ENCODE peak calls at places on chromosomes 16 and 17, in ten cellular contexts. R, G, U, D, T, Z, B, F, Q and X are unnamed samples.
A peak's percentile ranks its signal among the peaks of the same experiment; 100 is the strongest.

GRCh38 chr16:49484936-49485335 is 111.3 kb downstream of the C16orf78 start:
- DNase-seq in R (no peak), G (no peak), U (no peak), D (no peak), T (no peak), Z (no peak), B (no peak), F (no peak), Q (no peak), X (no peak)

GRCh38 chr16:68902376-68903345 is 59.3 kb downstream of the TANGO6 start:
- DNase-seq in R (peak; percentile 66), G (no peak), U (no peak), D (no peak), T (peak; percentile 63), Z (no peak), B (peak; percentile 66), F (peak; percentile 58), Q (peak; percentile 48), X (peak; percentile 51)

GRCh38 chr16:35629001-35629400 is 2169.6 kb downstream of the TP53TG3F start:
- DNase-seq in R (no peak), G (no peak), U (no peak), D (no peak), T (no peak), Z (no peak), B (no peak), F (no peak), Q (no peak), X (no peak)

GRCh38 chr16:19885456-19886060 is 910 bp upstream of the GPRC5B start:
- DNase-seq in R (no peak), G (peak; percentile 30), U (no peak), D (no peak), T (peak; percentile 33), Z (peak; percentile 52), B (no peak), F (no peak), Q (no peak), X (peak; percentile 42)

GRCh38 chr17:78027121-78027520 is 68.6 kb downstream of the TNRC6C start:
- DNase-seq in R (no peak), G (no peak), U (no peak), D (no peak), T (no peak), Z (no peak), B (no peak), F (no peak), Q (no peak), X (no peak)

GRCh38 chr17:43360376-43360738 is 38.4 kb upstream of the ARL4D start:
- DNase-seq in R (peak; percentile 79), G (peak; percentile 42), U (peak; percentile 85), D (peak; percentile 51), T (peak; percentile 79), Z (no peak), B (no peak), F (peak; percentile 69), Q (peak; percentile 76), X (no peak)

GRCh38 chr16:19291459-19291858 is 5.9 kb downstream of the CLEC19A start:
- DNase-seq in R (no peak), G (no peak), U (no peak), D (no peak), T (peak; percentile 27), Z (no peak), B (peak; percentile 21), F (no peak), Q (no peak), X (no peak)

GRCh38 chr17:74114881-74115470 is 88.5 kb upstream of the RPL38 start:
- DNase-seq in R (no peak), G (no peak), U (no peak), D (no peak), T (no peak), Z (no peak), B (no peak), F (no peak), Q (no peak), X (no peak)

GRCh38 chr17:75846701-75847594 is 2.7 kb upstream of the UNC13D start:
- DNase-seq in R (no peak), G (no peak), U (no peak), D (no peak), T (peak; percentile 91), Z (no peak), B (no peak), F (no peak), Q (no peak), X (no peak)

GRCh38 chr16:66569131-66569530 is 2.9 kb downstream of the CMTM1 start:
- DNase-seq in R (peak; percentile 72), G (no peak), U (no peak), D (no peak), T (no peak), Z (no peak), B (peak; percentile 26), F (no peak), Q (no peak), X (no peak)

GRCh38 chr16:49492896-49493620 is 119.5 kb downstream of the C16orf78 start:
- DNase-seq in R (no peak), G (peak; percentile 15), U (no peak), D (no peak), T (no peak), Z (no peak), B (no peak), F (no peak), Q (no peak), X (no peak)

GRCh38 chr17:12386240-12386639 is 279.4 kb upstream of the MYOCD start:
- DNase-seq in R (no peak), G (no peak), U (no peak), D (no peak), T (no peak), Z (no peak), B (no peak), F (no peak), Q (no peak), X (no peak)

GRCh38 chr17:16906670-16907069 is 65.2 kb downstream of the TNFRSF13B start:
- DNase-seq in R (no peak), G (no peak), U (no peak), D (no peak), T (no peak), Z (no peak), B (no peak), F (no peak), Q (no peak), X (no peak)

GRCh38 chr17:19386974-19387920 is at the start of gene MFAP4:
- DNase-seq in R (peak; percentile 97), G (peak; percentile 92), U (peak; percentile 90), D (no peak), T (peak; percentile 55), Z (peak; percentile 23), B (no peak), F (no peak), Q (no peak), X (peak; percentile 58)

DNA sequence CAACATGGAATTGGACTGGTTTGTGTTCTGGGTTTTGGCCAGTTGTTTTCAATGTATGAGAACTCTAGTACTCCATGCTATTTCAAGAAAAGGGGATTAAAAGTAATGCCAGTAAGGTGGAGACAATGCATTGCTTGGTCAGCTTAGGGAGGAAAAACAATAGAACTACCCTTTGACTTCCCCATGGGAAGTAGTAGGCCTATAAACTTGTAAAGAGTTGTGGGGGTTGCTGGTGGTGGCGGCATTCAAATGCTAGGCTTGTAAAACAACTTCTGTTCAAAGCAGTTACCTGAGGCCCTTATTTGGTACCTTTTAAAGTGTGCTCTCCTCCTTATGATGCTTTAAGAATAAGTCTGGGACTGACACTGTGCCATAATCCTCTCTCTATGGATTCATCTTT is 9.4 kb downstream of the MAP3K3 start:
- DNase-seq in R (no peak), G (no peak), U (no peak), D (no peak), T (no peak), Z (no peak), B (no peak), F (no peak), Q (no peak), X (no peak)
- H3K27ac ChIP-seq in R (no peak overlapping the region), G (no peak overlapping the region), U (no peak overlapping the region), D (no peak overlapping the region), T (no peak overlapping the region), Z (no peak overlapping the region), B (no peak overlapping the region), F (no peak overlapping the region), Q (no peak overlapping the region), X (no peak overlapping the region)

GRCh38 chr16:84690088-84690819 is 9.5 kb upstream of the USP10 start:
- DNase-seq in R (no peak), G (no peak), U (no peak), D (no peak), T (no peak), Z (no peak), B (no peak), F (no peak), Q (no peak), X (no peak)
- H3K4me3 ChIP-seq in R (no peak overlapping the region), G (no peak overlapping the region), U (no peak overlapping the region), D (no peak overlapping the region), T (no peak overlapping the region), Z (no peak overlapping the region), B (no peak overlapping the region), F (no peak overlapping the region), Q (no peak overlapping the region), X (no peak overlapping the region)

GRCh38 chr16:64250866-64251265 is 871.0 kb downstream of the CDH11 start:
- DNase-seq in R (peak; percentile 55), G (no peak), U (no peak), D (no peak), T (no peak), Z (no peak), B (no peak), F (no peak), Q (no peak), X (peak; percentile 14)

GRCh38 chr16:64253525-64253924 is 868.3 kb downstream of the CDH11 start:
- DNase-seq in R (no peak), G (no peak), U (no peak), D (no peak), T (no peak), Z (no peak), B (no peak), F (no peak), Q (no peak), X (no peak)

GRCh38 chr16:64254443-64255367 is 867.2 kb downstream of the CDH11 start:
- DNase-seq in R (no peak), G (no peak), U (no peak), D (no peak), T (no peak), Z (no peak), B (no peak), F (no peak), Q (no peak), X (no peak)

GRCh38 chr16:64251742-64252141 is 870.1 kb downstream of the CDH11 start:
- DNase-seq in R (no peak), G (no peak), U (no peak), D (no peak), T (no peak), Z (no peak), B (no peak), F (no peak), Q (no peak), X (peak; percentile 26)

DNA sequence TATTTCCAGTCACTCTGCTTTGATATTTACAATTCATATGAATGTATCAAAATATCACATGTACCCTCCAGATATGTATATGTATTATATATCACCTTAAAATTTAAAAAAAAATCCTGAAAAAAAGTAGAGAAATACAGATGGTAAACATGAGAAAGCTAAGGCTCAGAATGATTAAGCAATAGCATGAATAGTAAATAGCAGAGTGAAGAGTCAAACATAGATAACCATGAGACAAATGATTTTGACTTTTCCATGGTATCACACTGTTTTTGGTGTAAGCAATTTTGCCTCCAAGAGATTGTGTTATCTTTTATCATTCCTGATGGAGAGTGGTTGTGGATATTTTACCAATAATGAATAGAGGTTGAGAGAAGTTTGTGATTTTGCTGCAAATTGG is 868.7 kb downstream of the CDH11 start:
- DNase-seq in R (no peak), G (no peak), U (no peak), D (no peak), T (no peak), Z (no peak), B (no peak), F (no peak), Q (no peak), X (no peak)
- H3K27ac ChIP-seq in R (no peak overlapping the region), G (no peak overlapping the region), U (no peak overlapping the region), D (no peak overlapping the region), T (no peak overlapping the region), Z (no peak overlapping the region), B (no peak overlapping the region), F (no peak overlapping the region), Q (no peak overlapping the region), X (no peak overlapping the region)

GRCh38 chr17:29369831-29370735 is 20.1 kb upstream of the TAOK1 start:
- DNase-seq in R (peak; percentile 89), G (peak; percentile 50), U (no peak), D (peak; percentile 15), T (peak; percentile 61), Z (peak; percentile 40), B (peak; percentile 75), F (peak; percentile 93), Q (peak; percentile 83), X (peak; percentile 22)
- H3K4me3 ChIP-seq in R (peak overlapping the region; percentile 43), G (no peak overlapping the region), U (peak overlapping the region; percentile 56), D (peak overlapping the region; percentile 29), T (no peak overlapping the region), Z (no peak overlapping the region), B (peak overlapping the region; percentile 13), F (no peak overlapping the region), Q (peak overlapping the region; percentile 4), X (no peak overlapping the region)